ENCODE peak calls at places on chromosomes 13 and 19, in five cellular contexts. K is tibial nerve; O is non-pigmented ciliary epithelial cell; T is activated CD4-positive, alpha-beta T cell treated with anti-CD3 and anti-CD28 coated beads, Interleukin-2, amount 50 U/mL, for 24 hours; M is amniotic epithelial cell. S is an unnamed sample.

GRCh38 chr19:52200044-52200443 is 10.2 kb downstream of the PPP2R1A start:
- DNase-seq in O (peak; percentile 52), M (peak; percentile 85), K (peak; percentile 57), T (no peak), S (peak; percentile 91)

GRCh38 chr13:36344886-36345437 is 1.2 kb downstream of the SPART start:
- DNase-seq in M (peak; percentile 32), T (no peak), K (no peak), O (no peak), S (no peak)

GRCh38 chr13:39616087-39616694 is 13.2 kb upstream of the LHFPL6 start:
- DNase-seq in T (no peak), O (no peak), M (peak; percentile 56), K (peak; percentile 53), S (peak; percentile 66)

GRCh38 chr19:29841559-29842367 is 30.0 kb downstream of the CCNE1 start:
- DNase-seq in O (peak; percentile 32), M (peak; percentile 87), T (no peak), K (no peak), S (no peak)

GRCh38 chr13:45396548-45397095 is 21.6 kb downstream of the SLC25A30 start:
- DNase-seq in M (peak; percentile 66), T (no peak), O (no peak), K (no peak), S (peak; percentile 48)

GRCh38 chr13:27522847-27523246 is 72.5 kb upstream of the MTIF3 start:
- DNase-seq in O (no peak), K (no peak), M (no peak), T (no peak), S (no peak)

GRCh38 chr19:12581100-12581499 is 29.5 kb downstream of the ZNF490 start:
- DNase-seq in K (no peak), O (no peak), M (no peak), T (no peak), S (peak; percentile 0)

GRCh38 chr13:94345374-94346195 is 133.9 kb downstream of the DCT start:
- DNase-seq in M (peak; percentile 46), O (no peak), T (no peak), K (no peak), S (no peak)

GRCh38 chr13:44816701-44817684 is 172.3 kb downstream of the NUFIP1 start:
- DNase-seq in M (peak; percentile 20), T (no peak), O (no peak), K (no peak), S (no peak)

GRCh38 chr13:40388617-40389016 is 277.8 kb downstream of the FOXO1 start:
- DNase-seq in K (no peak), O (no peak), T (peak; percentile 44), M (no peak), S (peak; percentile 36)

GRCh38 chr19:6236310-6237291 is 43.2 kb downstream of the MLLT1 start:
- DNase-seq in T (no peak), K (no peak), M (no peak), O (no peak), S (no peak)

GRCh38 chr19:40424637-40425449 is 949 bp downstream of the SERTAD1 start:
- DNase-seq in O (no peak), K (no peak), M (no peak), T (no peak), S (no peak)

GRCh38 chr19:4539697-4540581 is at the start of gene LRG1:
- DNase-seq in O (no peak), M (no peak), K (peak; percentile 24), T (no peak), S (no peak)

GRCh38 chr19:45428385-45429231 is 4.9 kb upstream of the ERCC1 start:
- DNase-seq in T (no peak), K (no peak), M (no peak), O (no peak), S (no peak)

GRCh38 chr13:26964278-26965057 is 203.9 kb upstream of the GPR12 start:
- DNase-seq in K (no peak), M (peak; percentile 65), O (no peak), T (no peak), S (no peak)

GRCh38 chr19:58544591-58545285 is 874 bp downstream of the TRIM28 start:
- DNase-seq in K (no peak), T (no peak), O (no peak), M (peak; percentile 46), S (no peak)

GRCh38 chr19:4391701-4392543 is 8.4 kb downstream of the SH3GL1 start:
- DNase-seq in M (peak; percentile 52), O (no peak), T (no peak), K (no peak), S (no peak)

GRCh38 chr13:77832339-77833100 is 86.1 kb downstream of the EDNRB start:
- DNase-seq in T (no peak), O (no peak), M (no peak), K (no peak), S (no peak)

GRCh38 chr13:25905411-25906010 is 146.3 kb downstream of the SHISA2 start:
- DNase-seq in M (no peak), T (no peak), K (no peak), O (no peak), S (no peak)

GRCh38 chr13:38880397-38880796 is 110.2 kb downstream of the STOML3 start:
- DNase-seq in T (no peak), O (no peak), M (no peak), K (no peak), S (no peak)

GRCh38 chr19:38850976-38851621 is 1.3 kb upstream of the HNRNPL start:
- DNase-seq in T (no peak), M (no peak), K (no peak), O (no peak), S (no peak)

GRCh38 chr13:35797946-35798345 is 321.5 kb upstream of the MAB21L1 start:
- DNase-seq in K (no peak), O (no peak), T (no peak), M (no peak), S (no peak)

GRCh38 chr19:33921165-33921564 is 124.5 kb downstream of the KCTD15 start:
- DNase-seq in K (no peak), M (no peak), O (no peak), T (no peak), S (no peak)

GRCh38 chr19:49564616-49565045 is 15.7 kb downstream of the NOSIP start:
- DNase-seq in K (no peak), M (no peak), T (no peak), O (no peak), S (no peak)

GRCh38 chr13:30134578-30134977 is 172.8 kb downstream of the KATNAL1 start:
- DNase-seq in T (no peak), O (no peak), M (no peak), K (no peak), S (no peak)

GRCh38 chr13:102770435-102770834 is 3.2 kb downstream of the TEX30 start:
- DNase-seq in T (no peak), K (no peak), M (no peak), O (no peak), S (no peak)

GRCh38 chr13:109673477-109673876 is 112.9 kb downstream of the IRS2 start:
- DNase-seq in T (no peak), M (no peak), K (no peak), O (no peak), S (no peak)

GRCh38 chr19:16850133-16850532 is 20.9 kb downstream of the SIN3B start:
- DNase-seq in T (no peak), O (no peak), M (no peak), K (no peak), S (no peak)

GRCh38 chr19:41364546-41365391 is 820 bp upstream of the B9D2 start:
- DNase-seq in O (no peak), M (peak; percentile 36), T (no peak), K (no peak), S (no peak)

GRCh38 chr19:41218615-41219507 is at the start of gene AXL:
- DNase-seq in M (peak; percentile 80), T (no peak), O (peak; percentile 20), K (peak; percentile 84), S (peak; percentile 92)

GRCh38 chr19:32324631-32325215 is 20.7 kb upstream of the ZNF507 start:
- DNase-seq in O (no peak), K (no peak), T (no peak), M (no peak), S (no peak)

GRCh38 chr13:60798503-60798902 is 401.5 kb downstream of the TDRD3 start:
- DNase-seq in O (no peak), K (no peak), T (no peak), M (no peak), S (no peak)

GRCh38 chr13:31835932-31836331 is 96.6 kb downstream of the RXFP2 start:
- DNase-seq in K (no peak), M (peak; percentile 76), O (peak; percentile 46), T (no peak), S (no peak)

GRCh38 chr19:34075661-34076091 is 96.6 kb upstream of the LSM14A start:
- DNase-seq in T (no peak), M (peak; percentile 3), O (no peak), K (no peak), S (no peak)

S was measured in ascending aorta.